ENCODE peak calls at places on chromosomes 4 and X, in six cellular contexts. L is PC-9, H is keratinocyte, S is GM13977, T is upper lobe of left lung, N is ovary. W is an unnamed sample.

GRCh38 chr4:108168672-108169562 is at the start of gene LEF1:
- DNase-seq in L (peak), H (no peak), S (peak), T (no peak), N (no peak), W (peak)

GRCh38 chr4:4426511-4427477 is 39.9 kb downstream of the NSG1 start:
- DNase-seq in L (no peak), H (no peak), S (no peak), T (no peak), N (no peak), W (peak)

GRCh38 chr4:143411527-143412480 is 75.1 kb downstream of the GAB1 start:
- DNase-seq in L (no peak), H (no peak), S (no peak), T (no peak), N (no peak), W (no peak)

GRCh38 chrX:71998836-71999509 is 88.3 kb downstream of the NHSL2 start:
- DNase-seq in L (peak), H (no peak), S (peak), T (no peak), N (peak), W (peak)

GRCh38 chr4:185764880-185765279 is 47.1 kb downstream of the SORBS2 start:
- DNase-seq in L (no peak), H (no peak), S (no peak), T (no peak), N (no peak), W (no peak)

GRCh38 chrX:25524150-25524549 is 508.4 kb upstream of the ARX start:
- DNase-seq in L (no peak), H (no peak), S (no peak), T (no peak), N (no peak), W (no peak)

GRCh38 chr4:152988721-152989553 is 52.8 kb downstream of the FHDC1 start:
- DNase-seq in L (no peak), H (no peak), S (no peak), T (no peak), N (no peak), W (no peak)

GRCh38 chrX:104565791-104566687 is at the start of gene IL1RAPL2:
- DNase-seq in L (peak), H (no peak), S (no peak), T (peak), N (no peak), W (peak)

GRCh38 chr4:1177274-1178141 is 5.1 kb upstream of the SPON2 start:
- DNase-seq in L (peak), H (no peak), S (no peak), T (peak), N (no peak), W (no peak)

GRCh38 chr4:27128431-27128830 is 267.8 kb downstream of the STIM2 start:
- DNase-seq in L (no peak), H (no peak), S (no peak), T (no peak), N (no peak), W (no peak)

GRCh38 chr4:52659016-52659721 is at the start of gene USP46:
- DNase-seq in L (peak), H (no peak), S (peak), T (peak), N (peak), W (peak)

GRCh38 chr4:167196386-167196785 is 37.9 kb downstream of the SPOCK3 start:
- DNase-seq in L (no peak), H (no peak), S (no peak), T (no peak), N (no peak), W (no peak)

GRCh38 chrX:79133897-79134296 is 10.6 kb upstream of the GPR174 start:
- DNase-seq in L (no peak), H (no peak), S (peak), T (no peak), N (no peak), W (no peak)

GRCh38 chrX:44585866-44586265 is 43.2 kb upstream of the FUNDC1 start:
- DNase-seq in L (no peak), H (no peak), S (no peak), T (no peak), N (no peak), W (no peak)

GRCh38 chrX:107205770-107206696 is at the start of the genes DNAAF6 and NUP62CL:
- DNase-seq in L (peak), H (no peak), S (peak), T (peak), N (peak), W (peak)

DNA sequence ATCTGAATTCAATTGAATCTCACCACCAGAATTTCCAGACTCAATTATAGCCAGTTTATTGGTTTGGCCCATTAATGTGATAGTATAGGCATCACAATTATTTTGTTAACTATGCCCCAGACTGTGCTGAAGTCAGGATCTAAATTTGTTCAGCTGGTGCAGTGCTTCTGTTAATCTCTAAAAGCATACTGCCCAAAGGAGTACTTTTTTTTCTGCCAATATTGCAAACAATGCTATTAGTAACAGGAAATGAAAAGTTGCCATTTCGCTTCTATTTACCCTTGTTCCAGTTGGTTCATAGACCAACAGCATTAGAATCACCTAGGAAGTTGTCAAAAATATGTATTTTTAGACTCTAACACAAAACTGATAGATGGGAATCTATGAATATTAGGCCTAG is 171.0 kb downstream of the GPM6A start:
- DNase-seq in L (no peak), H (no peak), S (no peak), T (no peak), N (no peak), W (no peak)
- TF ChIP-seq CTCF in L (no peak), H (no peak), S (no peak), T (no peak), N (no peak), W (no peak)

DNA sequence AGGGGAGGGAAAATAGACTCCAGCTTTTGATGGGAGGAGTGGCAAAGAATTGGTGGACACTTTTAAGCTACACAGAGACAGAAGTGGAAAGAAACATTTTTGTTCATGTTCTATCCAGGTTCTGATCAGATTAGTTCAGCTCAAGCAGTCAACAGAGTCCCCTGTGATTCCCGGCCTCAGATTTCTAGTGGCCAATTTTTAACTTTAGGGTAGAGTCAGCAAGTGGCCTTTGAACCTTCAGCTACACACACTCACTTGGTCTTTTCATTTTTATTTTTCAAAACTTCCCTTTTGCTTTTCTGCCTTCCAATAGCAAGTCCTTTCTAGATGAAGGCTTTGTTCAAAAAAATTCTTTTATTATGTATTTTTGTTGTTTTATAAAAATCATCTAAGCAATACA is 169.2 kb upstream of the RPS6KA3 start:
- DNase-seq in L (no peak), H (no peak), S (no peak), T (no peak), N (no peak), W (no peak)
- TF ChIP-seq CTCF in L (no peak), H (no peak), S (no peak), T (no peak), N (no peak), W (no peak)

DNA sequence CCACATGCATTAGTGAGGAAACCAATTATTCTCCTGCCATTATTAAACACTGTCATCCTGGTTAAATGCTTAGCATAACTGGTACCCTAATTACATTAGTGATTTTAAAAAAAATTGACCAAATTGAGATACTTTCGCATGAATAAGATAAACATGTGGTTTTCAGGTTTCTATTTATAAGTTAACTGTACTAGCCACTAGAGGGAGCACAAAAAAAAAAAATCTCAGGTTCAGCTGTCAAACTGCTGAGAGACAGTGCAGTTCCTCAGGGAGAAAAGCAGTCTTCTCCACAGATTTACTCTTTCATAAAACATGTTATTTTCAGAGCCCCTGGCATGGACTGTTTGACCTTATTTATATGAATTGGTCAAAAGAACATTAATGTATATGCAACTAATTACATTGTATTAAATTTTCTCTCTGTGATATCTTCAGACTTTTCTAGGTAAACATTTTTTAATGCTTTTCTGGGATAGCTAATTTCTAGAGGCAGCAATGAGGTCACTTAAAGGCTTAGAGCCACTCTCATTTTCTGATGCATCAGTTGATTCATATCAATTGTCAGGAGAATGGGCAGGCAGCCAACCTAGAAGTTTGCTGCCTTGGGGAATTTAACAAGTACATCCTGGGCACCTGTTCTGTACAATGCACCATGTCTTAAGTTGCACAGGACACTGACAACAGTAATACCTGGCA is 167.5 kb downstream of the CDS1 start:
- DNase-seq in L (no peak), H (peak), S (peak), T (no peak), N (no peak), W (no peak)
- TF ChIP-seq CTCF in L (peak), H (no peak), S (peak), T (no peak), N (peak), W (peak)

GRCh38 chr4:19227701-19228100 is 1024.0 kb upstream of the SLIT2 start:
- DNase-seq in L (no peak), H (no peak), S (no peak), T (no peak), N (no peak), W (no peak)

DNA sequence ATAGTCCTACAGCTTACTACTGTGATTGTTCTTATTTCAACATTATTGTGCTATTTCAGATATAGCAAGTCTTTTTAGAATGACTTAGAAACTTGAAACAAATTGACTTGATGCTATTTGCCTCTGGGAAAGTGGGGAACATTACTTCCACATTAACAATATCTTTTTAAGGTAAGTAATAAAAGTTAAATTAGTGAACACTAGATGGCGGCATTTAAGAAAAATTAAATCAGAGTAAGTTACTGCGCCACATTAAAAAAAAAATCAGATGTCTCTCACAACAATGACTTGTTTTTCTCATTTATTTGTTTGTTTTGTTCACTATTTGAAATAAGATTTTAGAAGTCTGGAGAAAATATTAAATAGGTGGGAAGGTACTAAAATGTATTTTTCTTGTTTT is 1026.9 kb upstream of the SLIT2 start:
- DNase-seq in L (no peak), H (no peak), S (peak), T (no peak), N (no peak), W (no peak)
- TF ChIP-seq CTCF in L (peak), H (no peak), S (peak), T (no peak), N (no peak), W (peak)

DNA sequence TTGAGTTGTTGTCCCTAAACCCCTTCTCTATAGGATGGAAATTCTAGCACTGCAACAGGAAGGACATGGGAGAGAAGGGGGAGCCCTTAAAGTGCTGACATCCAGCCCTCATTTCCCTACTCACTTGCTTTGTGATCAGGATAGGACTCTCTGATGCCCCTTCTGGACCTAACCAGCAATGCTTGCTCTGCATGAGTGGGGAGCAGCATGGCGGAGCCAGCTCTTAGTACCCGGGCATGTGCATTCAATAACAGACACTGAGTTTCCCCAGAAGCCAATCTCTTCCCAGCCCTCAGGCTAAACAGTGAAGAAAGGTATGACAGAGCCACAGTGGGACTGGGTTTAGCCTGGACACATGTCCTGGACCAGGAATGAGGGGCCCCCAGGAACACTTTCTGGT is 14.0 kb downstream of the SOD3 start:
- DNase-seq in L (no peak), H (no peak), S (no peak), T (no peak), N (no peak), W (no peak)
- TF ChIP-seq CTCF in L (no peak), H (peak), S (peak), T (no peak), N (no peak), W (no peak)

GRCh38 chr4:136590440-136590839 is 941.9 kb downstream of the PCDH18 start:
- DNase-seq in L (no peak), H (no peak), S (no peak), T (no peak), N (no peak), W (no peak)
- TF ChIP-seq CTCF in L (no peak), H (no peak), S (no peak), T (no peak), N (no peak), W (no peak)

GRCh38 chr4:88533088-88533790 is 9.7 kb upstream of the PYURF start:
- DNase-seq in L (no peak), H (no peak), S (no peak), T (no peak), N (no peak), W (no peak)

GRCh38 chr4:88528861-88529260 is 5.3 kb upstream of the PYURF start:
- DNase-seq in L (no peak), H (no peak), S (no peak), T (no peak), N (no peak), W (no peak)

GRCh38 chr4:88533937-88534750 is 10.6 kb upstream of the PYURF start:
- DNase-seq in L (no peak), H (peak), S (no peak), T (no peak), N (no peak), W (no peak)

GRCh38 chr4:88535090-88535755 is 11.6 kb upstream of the PYURF start:
- DNase-seq in L (no peak), H (no peak), S (no peak), T (no peak), N (no peak), W (no peak)

DNA sequence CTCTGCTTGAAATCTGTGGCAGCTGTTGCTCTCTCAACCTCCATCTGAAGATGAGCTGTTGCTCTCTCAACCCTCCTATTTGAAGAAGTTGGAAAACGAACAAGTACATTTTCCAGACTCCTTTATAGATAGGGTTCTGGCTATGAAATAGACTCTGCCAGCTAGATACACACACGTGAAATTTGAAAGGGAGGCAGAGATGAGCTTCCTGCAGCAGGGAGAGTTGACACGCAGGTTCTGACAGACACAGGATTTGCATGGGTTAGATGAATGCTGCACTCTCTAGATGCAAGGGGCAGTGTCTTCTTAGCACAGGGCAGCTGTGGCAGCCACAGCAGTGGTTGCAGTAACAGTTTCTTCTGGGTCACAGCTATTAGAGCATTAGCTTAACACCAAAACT is 8.0 kb upstream of the PYURF start:
- DNase-seq in L (no peak), H (no peak), S (no peak), T (no peak), N (no peak), W (no peak)
- TF ChIP-seq CTCF in L (no peak), H (no peak), S (no peak), T (no peak), N (no peak), W (no peak)

GRCh38 chr4:181261279-181261678 is 981.9 kb upstream of the TENM3 start:
- DNase-seq in L (no peak), H (no peak), S (no peak), T (no peak), N (no peak), W (peak)
- TF ChIP-seq CTCF in L (no peak), H (no peak), S (no peak), T (no peak), N (no peak), W (no peak)

GRCh38 chr4:161256172-161256571 is 907.6 kb downstream of the FSTL5 start:
- DNase-seq in L (no peak), H (no peak), S (no peak), T (no peak), N (no peak), W (no peak)
- TF ChIP-seq CTCF in L (no peak), H (no peak), S (no peak), T (no peak), N (no peak), W (no peak)

DNA sequence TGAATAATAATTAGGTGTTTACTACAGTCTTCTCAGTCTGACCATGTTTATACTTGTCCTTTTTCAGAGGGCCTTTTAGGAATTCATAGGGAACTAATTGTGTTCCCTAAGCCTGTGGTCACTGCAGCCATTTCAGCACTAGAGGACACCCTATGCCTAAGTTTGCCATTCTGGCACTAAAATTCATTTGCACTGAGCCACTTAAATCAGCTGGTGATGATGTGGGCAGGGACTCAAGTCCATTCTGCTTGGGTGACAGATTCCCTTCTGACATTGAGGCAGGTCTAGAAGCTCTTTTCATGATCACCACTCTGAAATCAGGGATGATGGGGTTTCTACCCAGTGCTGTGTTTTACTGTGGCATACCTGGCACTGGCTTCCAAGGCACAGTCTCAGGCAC is 1178.9 kb upstream of the DIAPH2 start:
- DNase-seq in L (no peak), H (no peak), S (no peak), T (no peak), N (no peak), W (peak)
- TF ChIP-seq CTCF in L (no peak), H (peak), S (peak), T (no peak), N (no peak), W (no peak)

W was measured in endothelial cell.